ENCODE peak calls at places on chromosome 17, in nine cellular contexts. L is psoas muscle; R is breast epithelium; T is CD8-positive, alpha-beta T cell; U is lower lobe of right lung; H is bronchial epithelial cell; I is WERI-Rb-1; J is GM13977; G is K562. K is an unnamed sample.

GRCh38 chr17:17025621-17026020 is 16.6 kb upstream of the MPRIP start:
- DNase-seq in L (no peak), R (no peak), T (no peak), U (peak; percentile 39), H (no peak), I (no peak), J (no peak), G (no peak), K (no peak)

GRCh38 chr17:80615311-80615710 is 70.7 kb downstream of the RPTOR start:
- DNase-seq in L (no peak), R (no peak), T (no peak), U (no peak), H (no peak), I (peak; percentile 89), J (no peak), G (no peak), K (no peak)

GRCh38 chr17:28485049-28485448 is 11.6 kb downstream of the SLC13A2 start:
- DNase-seq in L (no peak), R (no peak), T (no peak), U (no peak), H (no peak), I (no peak), J (no peak), G (no peak), K (no peak)

GRCh38 chr17:81031571-81032550 is 3.1 kb upstream of the BAIAP2 start:
- DNase-seq in L (peak; percentile 20), R (no peak), T (no peak), U (peak; percentile 75), H (no peak), I (no peak), J (no peak), G (no peak), K (no peak)

GRCh38 chr17:76920364-76921139 is 52.3 kb downstream of the MGAT5B start:
- DNase-seq in L (no peak), R (no peak), T (no peak), U (no peak), H (no peak), I (no peak), J (no peak), G (no peak), K (no peak)

GRCh38 chr17:6305613-6306360 is 129.1 kb downstream of the AIPL1 start:
- DNase-seq in L (no peak), R (no peak), T (no peak), U (no peak), H (no peak), I (peak; percentile 49), J (no peak), G (no peak), K (no peak)

GRCh38 chr17:10396529-10397163 is 23.8 kb upstream of the MYH13 start:
- DNase-seq in L (no peak), R (no peak), T (no peak), U (no peak), H (no peak), I (no peak), J (no peak), G (no peak), K (no peak)

GRCh38 chr17:55157165-55157564 is 107.6 kb upstream of the HLF start:
- DNase-seq in L (no peak), R (no peak), T (no peak), U (no peak), H (peak; percentile 25), I (peak; percentile 19), J (no peak), G (no peak), K (no peak)

GRCh38 chr17:83117594-83117993 is 38.2 kb downstream of the METRNL start:
- DNase-seq in L (no peak), R (no peak), T (no peak), U (peak; percentile 17), H (no peak), I (no peak), J (no peak), G (no peak), K (no peak)

GRCh38 chr17:30091771-30092170 is 24.8 kb upstream of the NSRP1 start:
- DNase-seq in L (no peak), R (no peak), T (no peak), U (no peak), H (peak; percentile 50), I (no peak), J (no peak), G (no peak), K (no peak)

GRCh38 chr17:71821512-71821911 is 299.3 kb upstream of the SOX9 start:
- DNase-seq in L (no peak), R (no peak), T (no peak), U (no peak), H (no peak), I (no peak), J (no peak), G (no peak), K (no peak)

GRCh38 chr17:40345161-40346034 is 19.1 kb downstream of the GJD3 start:
- DNase-seq in L (peak; percentile 74), R (peak; percentile 75), T (peak; percentile 54), U (peak; percentile 82), H (peak; percentile 52), I (peak; percentile 89), J (no peak), G (peak; percentile 80), K (peak; percentile 63)

GRCh38 chr17:81706757-81707624 is 3.8 kb downstream of the MRPL12 start:
- DNase-seq in L (peak; percentile 12), R (no peak), T (peak; percentile 3), U (no peak), H (no peak), I (no peak), J (no peak), G (peak; percentile 44), K (no peak)

GRCh38 chr17:8831234-8831849 is 32.2 kb upstream of the MFSD6L start:
- DNase-seq in L (no peak), R (no peak), T (no peak), U (no peak), H (no peak), I (peak; percentile 55), J (no peak), G (no peak), K (no peak)

GRCh38 chr17:81258292-81258691 is 19.2 kb downstream of the NDUFAF8 start:
- DNase-seq in L (no peak), R (no peak), T (no peak), U (no peak), H (no peak), I (no peak), J (no peak), G (no peak), K (no peak)

GRCh38 chr17:16443390-16444257 is 28.3 kb downstream of the TRPV2 start:
- DNase-seq in L (no peak), R (no peak), T (no peak), U (no peak), H (no peak), I (no peak), J (no peak), G (no peak), K (no peak)

DNA sequence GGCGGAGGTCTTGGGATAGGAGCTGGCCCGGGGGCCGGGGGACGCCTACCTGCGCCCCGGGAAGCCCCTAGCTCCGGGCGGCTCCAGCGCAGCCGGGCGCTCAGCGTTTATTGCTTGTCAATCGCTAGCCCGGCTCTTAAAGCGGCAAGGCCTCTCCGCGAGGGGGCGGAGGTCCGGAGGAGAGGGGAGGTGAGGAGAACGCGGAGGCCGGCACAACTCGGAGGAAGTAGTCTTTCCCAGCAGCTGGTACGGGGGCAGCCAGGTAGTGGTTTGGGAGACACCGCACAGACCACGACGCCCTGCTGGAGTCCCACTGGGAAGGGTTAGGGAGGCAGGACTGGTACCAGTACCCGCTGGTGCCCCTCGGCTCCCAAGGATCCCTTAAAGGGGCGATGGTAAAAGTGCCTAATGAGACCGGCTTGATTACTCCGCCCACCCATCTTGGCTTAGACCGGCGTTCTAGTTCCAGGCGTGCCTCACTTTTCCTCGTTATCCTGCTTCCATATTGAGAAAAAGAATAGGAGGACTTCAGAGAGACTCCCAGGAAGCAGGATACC is at the start of gene MPP2:
- DNase-seq in L (peak; percentile 58), R (peak; percentile 65), T (peak; percentile 59), U (peak; percentile 58), H (peak; percentile 43), I (peak; percentile 87), J (peak; percentile 64), G (peak; percentile 77), K (peak; percentile 67)
- TF ChIP-seq CTCF in L (peak; percentile 18), R (peak; percentile 24), T (no peak), U (peak; percentile 18), H (peak; percentile 24), I (peak; percentile 21), J (peak; percentile 18), G (no peak), K (no peak)

DNA sequence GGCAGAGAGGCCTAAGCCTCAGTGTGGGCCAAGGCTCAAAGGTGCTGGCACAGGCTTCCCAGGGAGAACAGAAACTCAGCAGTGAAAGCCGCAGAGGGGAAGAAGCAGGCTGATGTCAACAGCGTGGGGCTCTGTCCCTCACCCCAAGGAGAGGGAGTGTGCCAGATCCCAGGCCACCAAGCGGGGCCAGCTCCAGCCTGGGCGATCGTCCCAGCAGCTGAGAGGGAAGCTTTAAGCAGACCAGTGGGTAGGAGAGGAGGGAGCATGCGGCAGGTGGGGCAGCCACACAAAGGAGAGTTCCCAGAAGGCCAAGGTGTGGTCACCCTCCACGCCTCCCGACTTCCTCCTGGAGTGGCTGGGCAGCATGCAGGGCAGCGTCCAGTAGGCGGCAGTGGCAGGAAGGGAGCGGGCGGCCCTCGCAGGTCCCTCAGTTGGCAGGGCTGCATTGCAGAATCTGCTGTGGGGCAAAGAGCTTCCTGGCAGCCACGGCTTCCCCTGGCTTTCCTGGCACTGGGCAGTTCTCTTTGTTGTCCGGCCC is 6.0 kb downstream of the SYNGR2 start:
- DNase-seq in L (peak; percentile 89), R (peak; percentile 88), T (no peak), U (peak; percentile 97), H (no peak), I (no peak), J (no peak), G (no peak), K (peak; percentile 45)
- TF ChIP-seq CTCF in L (peak; percentile 65), R (peak; percentile 86), T (no peak), U (peak; percentile 80), H (peak; percentile 49), I (no peak), J (no peak), G (no peak), K (peak; percentile 35)

DNA sequence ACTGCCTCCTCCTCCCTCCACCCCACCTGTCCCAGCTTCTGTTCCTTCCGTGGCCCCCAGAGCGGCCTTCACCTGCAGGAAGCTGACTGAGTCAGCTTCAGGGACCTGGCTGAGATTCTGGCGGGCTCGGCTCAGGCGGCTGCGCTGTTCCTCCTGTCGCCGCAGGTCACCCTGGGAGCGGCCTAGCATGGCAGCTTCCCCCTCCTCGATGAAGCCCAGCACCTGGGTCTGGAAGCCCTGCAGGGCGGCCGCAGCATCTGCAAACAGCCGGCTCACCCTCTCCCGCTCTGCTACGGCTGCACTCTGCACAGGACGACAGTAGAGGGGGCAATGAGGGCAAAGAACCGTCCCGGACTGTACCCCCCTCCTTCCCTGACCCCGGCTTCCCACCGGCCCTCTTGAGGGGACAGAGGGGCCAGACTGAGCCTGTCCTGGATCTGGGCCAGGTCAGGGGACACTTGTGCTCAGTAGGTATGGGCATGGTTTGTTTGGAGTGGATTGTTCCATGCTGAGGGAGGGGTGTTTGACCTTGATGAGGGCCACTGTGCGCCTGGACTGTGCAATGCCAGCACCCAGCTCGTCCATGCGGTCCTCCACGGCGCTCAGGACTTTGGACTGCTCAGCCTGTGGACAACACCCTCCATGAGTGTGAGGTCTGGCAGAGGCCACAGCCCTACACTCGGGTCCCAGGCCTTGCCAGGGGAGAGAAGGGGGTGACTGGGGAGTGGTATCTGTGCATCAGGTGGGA is 2.0 kb downstream of the TRIM47 start:
- DNase-seq in L (peak; percentile 47), R (no peak), T (peak; percentile 84), U (peak; percentile 73), H (peak; percentile 73), I (peak; percentile 88), J (peak; percentile 73), G (no peak), K (peak; percentile 70)
- TF ChIP-seq CTCF in L (no peak), R (no peak), T (peak; percentile 15), U (no peak), H (peak; percentile 33), I (peak; percentile 75), J (peak; percentile 38), G (peak; percentile 9), K (no peak)

GRCh38 chr17:7351665-7352558 is at the start of gene KCTD11:
- DNase-seq in L (peak; percentile 94), R (peak; percentile 87), T (peak; percentile 78), U (peak; percentile 95), H (peak; percentile 91), I (peak; percentile 86), J (peak; percentile 96), G (peak; percentile 89), K (peak; percentile 96)
- TF ChIP-seq CTCF in L (peak; percentile 65), R (peak; percentile 88), T (peak; percentile 20), U (peak; percentile 43), H (peak; percentile 87), I (peak; percentile 78), J (peak; percentile 60), G (peak; percentile 55), K (peak; percentile 51)

K was measured in GM13976.